ENCODE peak calls at places on chromosomes 3 and 15, in eight cellular contexts. One of them, this sample, is unnamed.

GRCh38 chr15:54482251-54482650 is 504.0 kb downstream of the UNC13C start:
- DNase-seq in SW 1271: no peak
- DNase-seq in T47D: no peak
- DNase-seq in LNCaP clone FGC: no peak
- DNase-seq in hypothalamus: no peak
- DNase-seq in PC-9: no peak
- DNase-seq in GF-D8: no peak
- DNase-seq in right cardiac atrium: no peak
- DNase-seq in this sample: no peak

GRCh38 chr3:175965036-175965435 is 1105.9 kb downstream of the NAALADL2 start:
- DNase-seq in SW 1271: no peak
- DNase-seq in T47D: no peak
- DNase-seq in LNCaP clone FGC: no peak
- DNase-seq in hypothalamus: no peak
- DNase-seq in PC-9: no peak
- DNase-seq in GF-D8: no peak
- DNase-seq in right cardiac atrium: no peak
- DNase-seq in this sample: no peak

GRCh38 chr3:188286087-188286513 is 132.1 kb downstream of the LPP start:
- DNase-seq in SW 1271: peak; percentile 73
- DNase-seq in T47D: no peak
- DNase-seq in LNCaP clone FGC: no peak
- DNase-seq in hypothalamus: no peak
- DNase-seq in PC-9: no peak
- DNase-seq in GF-D8: no peak
- DNase-seq in right cardiac atrium: no peak
- DNase-seq in this sample: no peak

GRCh38 chr3:9036327-9037112 is 73.2 kb upstream of the RAD18 start:
- DNase-seq in SW 1271: no peak
- DNase-seq in T47D: no peak
- DNase-seq in LNCaP clone FGC: no peak
- DNase-seq in hypothalamus: no peak
- DNase-seq in PC-9: no peak
- DNase-seq in GF-D8: no peak
- DNase-seq in right cardiac atrium: peak; percentile 89
- DNase-seq in this sample: no peak

GRCh38 chr3:18097473-18097872 is 327.7 kb downstream of the SATB1 start:
- DNase-seq in SW 1271: no peak
- DNase-seq in T47D: no peak
- DNase-seq in LNCaP clone FGC: no peak
- DNase-seq in hypothalamus: no peak
- DNase-seq in PC-9: no peak
- DNase-seq in GF-D8: no peak
- DNase-seq in right cardiac atrium: no peak
- DNase-seq in this sample: no peak

GRCh38 chr15:91422704-91423254 is 322.7 kb downstream of the SV2B start:
- DNase-seq in SW 1271: no peak
- DNase-seq in T47D: no peak
- DNase-seq in LNCaP clone FGC: no peak
- DNase-seq in hypothalamus: no peak
- DNase-seq in PC-9: no peak
- DNase-seq in GF-D8: no peak
- DNase-seq in right cardiac atrium: no peak
- DNase-seq in this sample: no peak

GRCh38 chr3:192422321-192422997 is 304.9 kb downstream of the FGF12 start:
- DNase-seq in SW 1271: no peak
- DNase-seq in T47D: no peak
- DNase-seq in LNCaP clone FGC: no peak
- DNase-seq in hypothalamus: no peak
- DNase-seq in PC-9: peak; percentile 31
- DNase-seq in GF-D8: no peak
- DNase-seq in right cardiac atrium: no peak
- DNase-seq in this sample: no peak

GRCh38 chr15:63372018-63372705 is 9.5 kb downstream of the CA12 start:
- DNase-seq in SW 1271: no peak
- DNase-seq in T47D: no peak
- DNase-seq in LNCaP clone FGC: no peak
- DNase-seq in hypothalamus: no peak
- DNase-seq in PC-9: peak; percentile 65
- DNase-seq in GF-D8: no peak
- DNase-seq in right cardiac atrium: peak; percentile 54
- DNase-seq in this sample: peak; percentile 20

GRCh38 chr3:71582612-71583568 is 638 bp downstream of the FOXP1 start:
- DNase-seq in SW 1271: no peak
- DNase-seq in T47D: no peak
- DNase-seq in LNCaP clone FGC: no peak
- DNase-seq in hypothalamus: peak; percentile 25
- DNase-seq in PC-9: peak; percentile 46
- DNase-seq in GF-D8: peak; percentile 11
- DNase-seq in right cardiac atrium: peak; percentile 92
- DNase-seq in this sample: peak; percentile 74

GRCh38 chr15:84734794-84735479 is 13.5 kb upstream of the ZNF592 start:
- DNase-seq in SW 1271: no peak
- DNase-seq in T47D: peak; percentile 47
- DNase-seq in LNCaP clone FGC: no peak
- DNase-seq in hypothalamus: no peak
- DNase-seq in PC-9: peak; percentile 84
- DNase-seq in GF-D8: peak; percentile 97
- DNase-seq in right cardiac atrium: no peak
- DNase-seq in this sample: peak; percentile 72

GRCh38 chr3:126678691-126679317 is 23.9 kb upstream of the TXNRD3 start:
- DNase-seq in SW 1271: no peak
- DNase-seq in T47D: no peak
- DNase-seq in LNCaP clone FGC: no peak
- DNase-seq in hypothalamus: no peak
- DNase-seq in PC-9: no peak
- DNase-seq in GF-D8: peak; percentile 54
- DNase-seq in right cardiac atrium: no peak
- DNase-seq in this sample: no peak

GRCh38 chr3:23589586-23589985 is 216.2 kb upstream of the UBE2E1 start:
- DNase-seq in SW 1271: no peak
- DNase-seq in T47D: no peak
- DNase-seq in LNCaP clone FGC: no peak
- DNase-seq in hypothalamus: no peak
- DNase-seq in PC-9: no peak
- DNase-seq in GF-D8: no peak
- DNase-seq in right cardiac atrium: no peak
- DNase-seq in this sample: no peak

GRCh38 chr15:29613951-29614382 is 208.3 kb downstream of the TJP1 start:
- DNase-seq in SW 1271: no peak
- DNase-seq in T47D: no peak
- DNase-seq in LNCaP clone FGC: no peak
- DNase-seq in hypothalamus: no peak
- DNase-seq in PC-9: peak; percentile 28
- DNase-seq in GF-D8: no peak
- DNase-seq in right cardiac atrium: no peak
- DNase-seq in this sample: no peak

GRCh38 chr15:40770147-40770721 is 454 bp downstream of the C15orf62 start:
- DNase-seq in SW 1271: no peak
- DNase-seq in T47D: no peak
- DNase-seq in LNCaP clone FGC: no peak
- DNase-seq in hypothalamus: no peak
- DNase-seq in PC-9: no peak
- DNase-seq in GF-D8: no peak
- DNase-seq in right cardiac atrium: no peak
- DNase-seq in this sample: no peak

GRCh38 chr3:24505678-24506560 is 11.3 kb upstream of the THRB start:
- DNase-seq in SW 1271: no peak
- DNase-seq in T47D: no peak
- DNase-seq in LNCaP clone FGC: no peak
- DNase-seq in hypothalamus: no peak
- DNase-seq in PC-9: no peak
- DNase-seq in GF-D8: no peak
- DNase-seq in right cardiac atrium: no peak
- DNase-seq in this sample: no peak

GRCh38 chr3:37456270-37456708 is 281.9 kb upstream of the LRRFIP2 start:
- DNase-seq in SW 1271: no peak
- DNase-seq in T47D: peak; percentile 44
- DNase-seq in LNCaP clone FGC: no peak
- DNase-seq in hypothalamus: no peak
- DNase-seq in PC-9: no peak
- DNase-seq in GF-D8: no peak
- DNase-seq in right cardiac atrium: peak; percentile 94
- DNase-seq in this sample: peak; percentile 67